ENCODE peak calls at places on chromosomes 16 and 17, in four cellular contexts. M is H1, X is K562, Q is SK-N-SH. F is an unnamed sample.

GRCh38 chr16:67040906-67041305 is 12.0 kb downstream of the CBFB start:
- DNase-seq in X (no peak), M (no peak), Q (no peak), F (no peak)

GRCh38 chr17:284676-285355 is 67.8 kb downstream of the RPH3AL start:
- DNase-seq in M (peak; percentile 41), Q (no peak), X (no peak), F (no peak)

GRCh38 chr17:80133626-80133970 is 13.3 kb downstream of the EIF4A3 start:
- DNase-seq in Q (no peak), X (no peak), M (no peak), F (no peak)

GRCh38 chr17:20916383-20916782 is 126.4 kb downstream of the USP22 start:
- DNase-seq in Q (no peak), M (no peak), X (no peak), F (no peak)

GRCh38 chr17:8151120-8151640 is 1.0 kb downstream of the PER1 start:
- DNase-seq in X (peak; percentile 70), M (peak; percentile 81), Q (peak; percentile 93), F (peak; percentile 81)

GRCh38 chr17:62595484-62595883 is 32.0 kb upstream of the MRC2 start:
- DNase-seq in X (no peak), M (no peak), Q (no peak), F (no peak)

GRCh38 chr16:54282202-54282922 is 4.2 kb downstream of the IRX3 start:
- DNase-seq in X (peak; percentile 70), M (peak; percentile 84), Q (peak; percentile 55), F (peak; percentile 79)

GRCh38 chr16:78097522-78097921 is 1.9 kb upstream of the WWOX start:
- DNase-seq in Q (no peak), M (no peak), X (no peak), F (no peak)

GRCh38 chr16:3587547-3588110 is 10.4 kb upstream of the NLRC3 start:
- DNase-seq in X (no peak), Q (no peak), M (no peak), F (no peak)

GRCh38 chr16:66548068-66548467 is 1.9 kb downstream of the TK2 start:
- DNase-seq in M (no peak), X (no peak), Q (no peak), F (no peak)

GRCh38 chr17:79017546-79017945 is 6.4 kb upstream of the C1QTNF1 start:
- DNase-seq in Q (no peak), M (no peak), X (no peak), F (no peak)

GRCh38 chr17:39609416-39610025 is 1.8 kb upstream of the NEUROD2 start:
- DNase-seq in X (no peak), Q (no peak), M (peak; percentile 39), F (no peak)

GRCh38 chr17:44907696-44908470 is 7.4 kb downstream of the GFAP start:
- DNase-seq in M (no peak), Q (no peak), X (no peak), F (no peak)

GRCh38 chr17:61574542-61575351 is 16.3 kb downstream of the NACA2 start:
- DNase-seq in X (no peak), M (no peak), Q (peak; percentile 76), F (peak; percentile 41)

GRCh38 chr17:58032691-58033415 is 25.8 kb upstream of the SRSF1 start:
- DNase-seq in Q (no peak), M (no peak), X (no peak), F (no peak)

GRCh38 chr17:15323147-15323546 is 18.2 kb downstream of the TEKT3 start:
- DNase-seq in X (no peak), Q (no peak), M (no peak), F (no peak)

GRCh38 chr17:82380860-82381702 is 9.5 kb downstream of the UTS2R start:
- DNase-seq in Q (no peak), M (no peak), X (no peak), F (no peak)

GRCh38 chr17:57404807-57405485 is 148.6 kb downstream of the MSI2 start:
- DNase-seq in M (no peak), Q (no peak), X (no peak), F (no peak)

GRCh38 chr16:81376880-81377279 is 62.1 kb downstream of the GAN start:
- DNase-seq in Q (no peak), X (no peak), M (no peak), F (no peak)

GRCh38 chr17:19348081-19348650 is 14.4 kb downstream of the B9D1 start:
- DNase-seq in Q (no peak), M (no peak), X (no peak), F (no peak)

GRCh38 chr16:11370084-11370931 is 25.0 kb downstream of the RMI2 start:
- DNase-seq in M (no peak), Q (no peak), X (no peak), F (no peak)

GRCh38 chr16:89904606-89905510 is 13.8 kb upstream of the MC1R start:
- DNase-seq in X (no peak), Q (no peak), M (no peak), F (no peak)

GRCh38 chr17:51435171-51435552 is 174.8 kb downstream of the UTP18 start:
- DNase-seq in M (no peak), Q (no peak), X (no peak), F (no peak)

GRCh38 chr16:4404247-4404966 is 12.0 kb downstream of the CORO7 start:
- DNase-seq in M (peak; percentile 93), Q (peak; percentile 80), X (peak; percentile 64), F (peak; percentile 93)

GRCh38 chr17:9363440-9364350 is 211.9 kb downstream of the STX8 start:
- DNase-seq in M (no peak), X (no peak), Q (no peak), F (no peak)

GRCh38 chr16:74225278-74225677 is 71.3 kb upstream of the PSMD7 start:
- DNase-seq in M (no peak), X (no peak), Q (no peak), F (no peak)

GRCh38 chr16:635573-636205 is 416 bp downstream of the METTL26 start:
- DNase-seq in Q (no peak), X (peak; percentile 42), M (no peak), F (no peak)

GRCh38 chr17:77899494-77899893 is 59.0 kb upstream of the TNRC6C start:
- DNase-seq in X (no peak), Q (no peak), M (no peak), F (no peak)

GRCh38 chr16:72621651-72622050 is 426.3 kb downstream of the ZFHX3 start:
- DNase-seq in X (no peak), Q (no peak), M (no peak), F (no peak)

GRCh38 chr17:21218101-21218500 is 4.1 kb upstream of the TMEM11 start:
- DNase-seq in M (no peak), X (no peak), Q (peak; percentile 54), F (no peak)

GRCh38 chr16:49462989-49463371 is 89.4 kb downstream of the C16orf78 start:
- DNase-seq in Q (no peak), M (peak; percentile 35), X (no peak), F (no peak)

GRCh38 chr17:4057731-4058130 is 85.1 kb downstream of the ZZEF1 start:
- DNase-seq in X (no peak), Q (no peak), M (no peak), F (no peak)

GRCh38 chr17:50612281-50612680 is 22.4 kb upstream of the ABCC3 start:
- DNase-seq in X (peak; percentile 28), Q (no peak), M (no peak), F (no peak)

GRCh38 chr16:10335681-10336080 is 50.2 kb upstream of the ATF7IP2 start:
- DNase-seq in M (no peak), Q (no peak), X (no peak), F (no peak)

DNA sequence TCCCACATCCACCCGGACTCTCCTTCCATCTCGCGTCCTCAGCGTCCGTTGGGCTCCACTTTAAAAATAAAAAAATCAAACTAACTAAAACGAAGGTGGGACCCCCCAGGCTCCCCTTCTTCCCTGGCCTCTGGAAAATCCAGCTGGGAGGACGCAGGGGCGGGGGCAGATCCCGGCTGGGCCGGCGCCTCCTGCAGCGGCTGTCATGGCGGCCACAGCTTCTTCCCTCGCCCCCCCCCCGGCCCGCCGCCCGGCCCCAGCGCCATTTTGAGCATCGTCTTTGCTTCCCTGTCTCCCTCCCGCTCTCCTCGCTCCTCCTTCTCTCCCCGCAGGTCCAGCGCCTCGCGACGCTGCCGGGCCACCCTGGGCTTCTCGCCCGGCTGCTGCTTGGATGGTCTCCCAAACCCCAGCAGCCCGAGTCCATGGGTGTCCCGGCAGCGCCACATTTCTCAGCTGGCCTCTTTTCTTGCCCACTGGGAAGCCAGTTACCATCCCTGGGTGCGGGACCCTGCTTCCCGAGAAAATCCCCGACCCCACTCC is 3.3 kb downstream of the HOXB2 start:
- DNase-seq in M (peak; percentile 67), Q (peak; percentile 44), X (peak; percentile 53), F (no peak)
- TF ChIP-seq TEAD4 in M (no peak), Q (no peak), X (no peak), F (no peak)

DNA sequence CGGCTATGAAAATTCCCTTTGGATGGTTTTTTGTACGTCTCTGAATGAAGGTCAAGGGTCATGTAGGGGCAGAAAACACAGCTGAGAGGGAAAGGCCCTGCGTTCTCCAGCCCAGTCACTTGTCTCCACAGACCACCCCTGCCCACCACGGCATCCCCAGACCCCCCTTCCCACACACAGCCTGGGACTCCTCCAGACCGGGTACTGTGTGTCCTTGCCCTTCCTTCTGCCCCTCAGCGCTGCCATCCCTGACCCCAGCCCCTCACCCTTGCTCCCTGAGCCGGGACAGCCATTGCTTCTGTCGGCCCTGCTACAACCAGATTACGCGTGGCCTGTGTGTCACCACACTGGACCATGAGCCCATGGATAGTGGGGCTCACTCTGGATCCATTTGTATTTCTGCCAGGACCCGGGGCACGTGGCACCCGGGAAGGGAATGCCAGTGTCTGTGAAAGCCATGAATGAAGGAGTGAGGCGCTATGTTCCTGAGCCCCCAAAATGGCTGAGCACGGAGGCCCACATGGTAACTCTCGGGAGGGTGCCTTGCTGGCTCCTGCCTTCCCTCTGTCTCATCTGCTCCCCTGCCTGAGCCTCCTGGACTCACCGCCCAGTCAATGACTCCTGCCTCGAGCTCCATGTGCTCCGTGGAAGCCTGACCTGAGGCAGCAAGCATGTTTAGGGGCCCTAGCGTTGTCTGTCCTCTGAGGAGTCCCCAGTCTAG is 139.1 kb upstream of the FOXF1 start:
- DNase-seq in Q (no peak), X (no peak), M (no peak), F (no peak)
- TF ChIP-seq MAX in Q (no peak), X (no peak), M (no peak), F (no peak)

GRCh38 chr17:81330884-81331245 is 35.8 kb upstream of the SLC38A10 start:
- DNase-seq in M (no peak), X (no peak), Q (no peak), F (no peak)

GRCh38 chr17:81329927-81330883 is 35.1 kb upstream of the SLC38A10 start:
- DNase-seq in M (no peak), X (no peak), Q (no peak), F (no peak)

GRCh38 chr17:81328925-81329278 is 33.8 kb upstream of the SLC38A10 start:
- DNase-seq in X (no peak), M (no peak), Q (peak; percentile 72), F (no peak)

GRCh38 chr17:81328489-81328888 is 33.4 kb upstream of the SLC38A10 start:
- DNase-seq in M (no peak), X (no peak), Q (no peak), F (no peak)

GRCh38 chr17:81329279-81329926 is 34.3 kb upstream of the SLC38A10 start:
- DNase-seq in M (peak; percentile 78), X (peak; percentile 66), Q (peak; percentile 91), F (peak; percentile 69)
- TF ChIP-seq TEAD4 in M (no peak), X (no peak), Q (peak; percentile 64), F (no peak)

DNA sequence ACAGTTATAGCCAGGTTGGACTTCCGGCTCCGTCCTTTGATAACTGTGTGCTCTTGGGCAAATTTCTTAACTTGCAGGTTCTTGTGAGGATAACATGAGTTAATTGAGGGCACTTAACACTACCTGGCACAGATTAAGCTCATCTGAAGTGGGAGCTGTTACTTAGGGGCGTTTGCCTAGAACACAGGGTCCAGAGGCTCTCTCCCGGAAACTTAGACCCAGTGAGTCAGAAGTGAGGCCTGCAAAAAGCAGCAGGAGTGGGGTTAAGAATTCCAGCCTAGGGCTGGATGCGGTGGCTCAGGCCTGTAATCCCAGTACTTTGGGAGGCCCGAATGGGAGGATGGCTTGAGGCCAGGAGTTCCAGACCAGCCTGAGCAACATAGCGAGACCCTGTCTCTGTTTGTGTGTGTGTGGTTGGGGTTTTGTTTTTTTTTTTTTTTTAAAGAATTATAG is 1.4 kb downstream of the MVP start:
- DNase-seq in X (no peak), M (no peak), Q (no peak), F (no peak)
- TF ChIP-seq MAX in X (no peak), M (no peak), Q (peak; percentile 30), F (no peak)